ENCODE peak calls at places on chromosome X, in four cellular contexts. N is neuronal stem cell, Z is mesendoderm, T is trophoblast cell. Y is an unnamed sample.

GRCh38 chrX:79623098-79623762 is 256.1 kb upstream of the ITM2A start:
- DNase-seq in T (no peak), Z (no peak), N (no peak), Y (no peak)

GRCh38 chrX:49627030-49627777 is 28.4 kb downstream of the GAGE1 start:
- DNase-seq in Z (peak), N (no peak), T (no peak), Y (peak)

GRCh38 chrX:25288676-25289075 is 272.9 kb upstream of the ARX start:
- DNase-seq in Z (no peak), T (no peak), N (no peak), Y (no peak)

GRCh38 chrX:25998687-25999086 is 139.5 kb upstream of the MAGEB18 start:
- DNase-seq in Z (no peak), T (no peak), N (no peak), Y (no peak)

GRCh38 chrX:40784516-40785151 is 49.3 kb upstream of the MED14 start:
- DNase-seq in N (no peak), T (no peak), Z (no peak), Y (no peak)

GRCh38 chrX:41887691-41888090 is 35.7 kb downstream of the CASK start:
- DNase-seq in T (no peak), N (no peak), Z (no peak), Y (no peak)

GRCh38 chrX:50081282-50081955 is 119.4 kb downstream of the AKAP4 start:
- DNase-seq in Z (peak), T (peak), N (no peak), Y (peak)

GRCh38 chrX:53086464-53086863 is 4.3 kb downstream of the TSPYL2 start:
- DNase-seq in N (no peak), Z (no peak), T (no peak), Y (no peak)

GRCh38 chrX:102892103-102892502 is 45.0 kb upstream of the RAB40AL start:
- DNase-seq in Z (no peak), T (no peak), N (no peak), Y (no peak)

GRCh38 chrX:52852110-52852872 is 15.6 kb downstream of the XAGE3 start:
- DNase-seq in Z (no peak), T (peak), N (no peak), Y (no peak)

GRCh38 chrX:101507372-101507771 is 22.1 kb downstream of the ARMCX4 start:
- DNase-seq in T (no peak), N (no peak), Z (no peak), Y (no peak)

GRCh38 chrX:119654112-119654531 is 38.8 kb downstream of the SEPTIN6 start:
- DNase-seq in T (no peak), Z (peak), N (peak), Y (peak)

GRCh38 chrX:154436597-154437397 is at the start of gene GDI1:
- DNase-seq in N (no peak), T (no peak), Z (peak), Y (peak)

GRCh38 chrX:71935542-71935941 is 24.9 kb downstream of the NHSL2 start:
- DNase-seq in T (no peak), N (peak), Z (peak), Y (peak)

GRCh38 chrX:154019061-154019621 is 561 bp downstream of the IRAK1 start:
- DNase-seq in T (no peak), Z (no peak), N (no peak), Y (no peak)

GRCh38 chrX:25175743-25176142 is 160.0 kb upstream of the ARX start:
- DNase-seq in Z (no peak), N (no peak), T (peak), Y (no peak)

GRCh38 chrX:367866-368265 is 18.8 kb downstream of the PPP2R3B start:
- DNase-seq in N (no peak), T (no peak), Z (no peak), Y (no peak)

GRCh38 chrX:25344191-25344936 is 328.6 kb upstream of the ARX start:
- DNase-seq in Z (no peak), N (no peak), T (no peak), Y (no peak)

GRCh38 chrX:151773434-151773833 is 38.9 kb downstream of the CNGA2 start:
- DNase-seq in N (no peak), T (no peak), Z (peak), Y (peak)

GRCh38 chrX:10387011-10387410 is 230.2 kb downstream of the CLCN4 start:
- DNase-seq in T (no peak), Z (peak), N (no peak), Y (no peak)

GRCh38 chrX:77446840-77447239 is 349 bp upstream of the FGF16 start:
- DNase-seq in T (no peak), N (no peak), Z (peak), Y (no peak)

GRCh38 chrX:150731795-150732194 is 38.6 kb downstream of the MTMR1 start:
- DNase-seq in T (no peak), Z (no peak), N (no peak), Y (no peak)

GRCh38 chrX:40871385-40872082 is 136.2 kb upstream of the MED14 start:
- DNase-seq in Z (no peak), T (no peak), N (no peak), Y (no peak)

GRCh38 chrX:115428011-115428410 is 133.0 kb upstream of the PLS3 start:
- DNase-seq in T (no peak), Z (no peak), N (no peak), Y (no peak)

GRCh38 chrX:123173833-123174232 is 10.2 kb upstream of the GRIA3 start:
- DNase-seq in Z (peak), N (no peak), T (no peak), Y (no peak)

GRCh38 chrX:28135378-28136047 is 154.3 kb upstream of the DCAF8L1 start:
- DNase-seq in Z (no peak), T (no peak), N (no peak), Y (no peak)

GRCh38 chrX:13219990-13220764 is 99.7 kb downstream of the ATXN3L start:
- DNase-seq in N (no peak), Z (no peak), T (no peak), Y (no peak)
- H3K4me2 ChIP-seq in N (no peak), Z (no peak), T (no peak), Y (no peak)

DNA sequence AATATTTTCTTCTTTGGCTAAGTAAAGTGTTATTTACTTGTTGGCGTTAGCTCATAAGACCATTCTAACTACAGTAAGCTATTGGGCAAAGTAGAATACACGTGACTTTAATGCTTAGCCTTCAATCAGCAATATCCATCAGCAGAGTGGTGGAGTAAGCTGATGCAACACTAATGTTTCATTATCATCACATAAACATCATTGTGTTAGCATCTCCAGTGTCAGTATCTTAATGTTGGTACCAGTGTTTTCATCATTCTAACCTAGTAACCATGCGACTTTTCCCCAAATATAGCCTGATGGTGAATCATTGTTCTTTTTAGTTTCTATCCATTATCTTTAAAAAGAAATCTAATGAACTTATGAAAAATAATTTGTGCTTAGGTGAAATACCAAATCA is 48.5 kb downstream of the APOOL start:
- DNase-seq in Z (no peak), N (no peak), T (peak), Y (no peak)
- H3K27ac ChIP-seq in Z (no peak), N (no peak), T (no peak), Y (no peak)

GRCh38 chrX:63917296-63917695 is 132.3 kb upstream of the ARHGEF9 start:
- DNase-seq in N (no peak), T (no peak), Z (no peak), Y (no peak)

GRCh38 chrX:63918611-63919010 is 133.6 kb upstream of the ARHGEF9 start:
- DNase-seq in Z (peak), T (no peak), N (no peak), Y (no peak)

GRCh38 chrX:63919081-63919480 is 134.1 kb upstream of the ARHGEF9 start:
- DNase-seq in T (no peak), Z (peak), N (no peak), Y (no peak)

GRCh38 chrX:63922221-63922620 is 137.2 kb upstream of the ARHGEF9 start:
- DNase-seq in T (peak), Z (no peak), N (no peak), Y (no peak)

DNA sequence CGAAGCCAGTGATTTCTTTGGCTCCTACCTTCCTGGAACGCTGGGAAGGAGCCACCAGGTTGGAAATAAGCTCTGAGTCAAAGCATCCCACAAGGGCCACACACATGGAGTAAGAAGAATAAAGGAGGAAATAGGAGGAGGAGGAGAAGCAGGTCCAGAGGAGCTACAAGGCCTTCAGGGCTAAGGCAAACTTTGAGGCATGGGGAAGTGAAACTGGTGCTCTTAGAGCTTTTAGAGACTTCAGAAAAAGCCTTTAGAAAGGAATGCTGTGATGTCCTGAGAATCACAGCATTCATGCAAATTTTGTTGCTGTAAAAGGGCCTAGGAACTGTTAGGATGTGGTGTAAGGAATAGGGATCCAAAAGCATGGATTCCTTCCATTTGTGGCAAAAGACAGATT is 135.9 kb upstream of the ARHGEF9 start:
- DNase-seq in Z (no peak), N (no peak), T (no peak), Y (no peak)
- H2BK5ac ChIP-seq in Z (no peak), N (no peak), T (no peak), Y (no peak)

GRCh38 chrX:132482632-132483031 is 6.2 kb downstream of the MBNL3 start:
- DNase-seq in Z (no peak), N (no peak), T (no peak), Y (no peak)

GRCh38 chrX:132481449-132481848 is 7.4 kb downstream of the MBNL3 start:
- DNase-seq in T (no peak), N (no peak), Z (no peak), Y (no peak)

GRCh38 chrX:132480581-132481203 is 8.1 kb downstream of the MBNL3 start:
- DNase-seq in T (peak), Z (peak), N (no peak), Y (no peak)

GRCh38 chrX:132483951-132484350 is 4.9 kb downstream of the MBNL3 start:
- DNase-seq in T (no peak), N (no peak), Z (no peak), Y (no peak)

GRCh38 chrX:132483523-132483922 is 5.3 kb downstream of the MBNL3 start:
- DNase-seq in Z (no peak), T (no peak), N (no peak), Y (no peak)
- H3K4me2 ChIP-seq in Z (no peak), T (no peak), N (no peak), Y (no peak)

DNA sequence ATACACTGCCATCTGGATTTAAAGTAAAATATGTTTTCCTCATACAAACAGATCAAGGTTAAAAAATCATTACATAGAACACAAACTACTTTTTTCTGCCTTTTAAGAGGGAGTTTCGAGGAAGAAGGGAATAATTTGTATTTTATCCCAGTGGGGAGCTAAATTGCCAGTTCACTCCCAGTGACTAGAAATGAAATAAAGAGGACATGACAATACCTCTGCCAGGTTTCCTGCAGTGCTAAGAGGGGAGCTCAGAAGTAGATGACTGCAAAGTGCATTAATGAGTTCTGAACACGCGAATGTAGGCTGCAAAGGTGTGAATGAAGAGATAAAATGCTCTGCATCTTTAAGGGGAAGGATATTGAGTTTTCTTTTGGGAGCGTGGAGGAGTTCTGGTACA is 69.7 kb downstream of the SRPX start:
- DNase-seq in T (no peak), Z (no peak), N (no peak), Y (no peak)
- H3K27ac ChIP-seq in T (no peak), Z (no peak), N (no peak), Y (no peak)

GRCh38 chrX:12304261-12304660 is 166.0 kb downstream of the FRMPD4 start:
- DNase-seq in Z (no peak), N (no peak), T (no peak), Y (no peak)
- H2BK5ac ChIP-seq in Z (no peak), N (no peak), T (no peak), Y (no peak)

DNA sequence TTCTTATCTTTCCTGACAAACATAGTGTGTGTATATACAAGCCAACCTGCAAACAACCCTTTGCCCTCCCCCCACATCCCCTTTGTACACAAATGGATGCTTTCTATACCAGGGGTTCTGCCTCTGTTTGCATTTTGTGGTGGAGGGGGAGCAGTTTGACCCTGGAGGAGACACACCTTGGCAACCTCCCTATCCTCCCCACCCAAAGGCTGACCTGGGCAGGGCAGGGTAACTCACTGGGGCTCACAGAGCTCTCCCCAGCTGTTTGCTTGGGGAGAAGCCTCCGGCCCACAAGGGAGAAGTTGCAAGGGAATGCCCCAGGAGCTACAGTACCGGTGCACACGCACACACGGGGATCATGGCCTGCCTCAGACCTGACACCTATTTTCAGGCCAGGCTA is 372.6 kb downstream of the BCOR start:
- DNase-seq in T (no peak), Z (no peak), N (no peak), Y (no peak)
- H3K4me2 ChIP-seq in T (no peak), Z (no peak), N (no peak), Y (no peak)

DNA sequence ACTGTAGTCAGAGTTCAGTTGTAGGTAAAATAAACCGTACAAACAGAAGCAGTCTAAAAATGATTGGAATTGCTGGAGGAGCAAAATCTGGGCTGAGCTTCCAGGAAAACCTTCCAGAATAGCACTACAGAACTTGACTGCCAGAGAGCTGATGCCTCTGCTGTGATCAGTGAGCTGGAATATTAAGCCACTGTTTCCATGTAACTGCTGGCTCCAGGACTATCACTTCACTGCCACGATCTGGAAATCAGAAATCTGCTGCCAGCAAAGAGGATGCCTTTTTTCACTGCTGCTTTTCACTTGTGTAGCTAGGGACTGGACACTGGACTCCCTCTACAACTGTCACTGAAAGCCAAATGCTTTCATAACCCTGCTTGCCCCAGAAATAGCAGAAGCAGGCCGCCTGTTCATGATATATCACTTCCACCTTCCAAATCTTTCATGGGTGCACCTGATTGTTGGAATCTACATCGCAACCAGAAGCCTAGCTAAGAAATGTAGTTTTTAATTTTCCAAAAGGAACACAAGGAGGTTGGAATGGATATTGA is 9.4 kb upstream of the AP1S2 start:
- DNase-seq in Z (no peak), T (no peak), N (no peak), Y (no peak)
- H3K27ac ChIP-seq in Z (no peak), T (no peak), N (no peak), Y (no peak)

GRCh38 chrX:24149346-24150050 is at the start of gene ZFX:
- DNase-seq in N (peak), Z (peak), T (peak), Y (peak)
- H2BK5ac ChIP-seq in N (peak), Z (no peak), T (peak), Y (no peak)

DNA sequence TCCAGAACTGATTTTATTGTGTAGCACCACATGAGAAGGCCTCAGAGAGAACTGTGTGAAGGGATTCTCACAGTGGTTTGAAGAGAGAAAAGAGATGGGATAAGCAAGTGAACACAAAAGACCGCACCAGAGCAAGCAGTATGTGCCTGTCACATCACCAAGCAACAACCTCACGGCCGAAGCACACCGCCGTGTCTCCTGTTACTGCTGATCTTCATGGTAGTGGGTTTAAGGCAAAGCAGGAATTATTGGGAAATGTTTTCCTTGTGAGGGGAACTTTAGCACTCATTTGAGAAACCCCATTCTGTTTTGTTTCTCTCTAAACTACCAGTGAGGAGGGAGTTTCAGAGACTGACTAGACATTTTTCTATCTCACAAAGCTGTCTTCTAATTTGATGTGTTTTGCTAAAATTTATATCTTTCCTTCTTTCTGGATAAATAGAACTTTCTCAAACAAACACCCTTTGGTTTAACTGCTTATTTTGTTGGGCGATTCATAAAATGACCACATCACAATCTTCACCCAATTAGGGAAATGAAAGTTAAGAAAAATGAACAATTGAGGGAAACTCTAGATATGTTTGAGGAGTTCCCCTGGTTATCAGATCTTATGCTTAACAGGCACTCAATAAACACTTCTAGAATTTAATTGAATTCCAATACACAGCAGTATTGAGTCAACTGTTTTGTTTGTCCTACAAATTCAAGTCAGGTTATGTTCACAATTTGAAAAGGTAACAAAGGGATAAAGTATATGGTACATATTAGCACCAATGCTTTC is 16.5 kb downstream of the SH3KBP1 start:
- DNase-seq in N (no peak), Z (no peak), T (no peak), Y (no peak)
- H3K4me2 ChIP-seq in N (no peak), Z (no peak), T (no peak), Y (no peak)